ENCODE peak calls at places on chromosomes 7 and 10, in seven cellular contexts. G is brain microvascular endothelial cell, W is DMS53, J is midbrain, V is H7, N is NCI-H69, H is KBM-7. R is an unnamed sample.

GRCh38 chr7:57308631-57309408 is 141.2 kb upstream of the ZNF716 start:
- DNase-seq in J (peak), H (peak), V (peak), W (peak), N (no peak), G (no peak), R (no peak)

GRCh38 chr7:95092332-95092731 is 184.9 kb downstream of the PPP1R9A start:
- DNase-seq in N (no peak), G (no peak), V (no peak), W (no peak), H (no peak), J (no peak), R (no peak)

GRCh38 chr7:41134242-41134872 is 568.5 kb downstream of the INHBA start:
- DNase-seq in J (no peak), V (no peak), N (peak), W (no peak), H (no peak), G (peak), R (no peak)

GRCh38 chr7:155017834-155018233 is 14.9 kb upstream of the PAXIP1 start:
- DNase-seq in N (no peak), V (no peak), J (no peak), G (no peak), W (no peak), H (no peak), R (no peak)

GRCh38 chr7:3887071-3887691 is 586.1 kb downstream of the SDK1 start:
- DNase-seq in W (no peak), V (no peak), N (no peak), J (no peak), G (no peak), H (no peak), R (no peak)

GRCh38 chr10:131134001-131134576 is 177.4 kb downstream of the TCERG1L start:
- DNase-seq in V (no peak), H (no peak), N (no peak), G (no peak), W (no peak), J (no peak), R (no peak)

GRCh38 chr10:18079665-18080295 is 60.4 kb upstream of the CACNB2 start:
- DNase-seq in V (no peak), G (no peak), J (no peak), W (no peak), N (no peak), H (no peak), R (peak)

GRCh38 chr7:20019757-20020432 is 197.3 kb downstream of the MACC1 start:
- DNase-seq in N (no peak), J (no peak), G (no peak), H (peak), V (no peak), W (no peak), R (no peak)

GRCh38 chr7:42746226-42746625 is 165.6 kb downstream of the C7orf25 start:
- DNase-seq in H (no peak), N (no peak), V (no peak), G (peak), J (no peak), W (peak), R (no peak)

GRCh38 chr10:46250898-46251856 is 35.6 kb upstream of the ANTXRL start:
- DNase-seq in V (no peak), H (no peak), W (no peak), J (no peak), G (no peak), N (no peak), R (no peak)